ENCODE peak calls at places on chromosomes 11 and 22, in nine cellular contexts. T is K562, R is endothelial cell of umbilical vein, Z is endodermal cell, Q is HepG2, J is NT2/D1, M is astrocyte, I is mammary epithelial cell, L is IMR-90. B is an unnamed sample.

GRCh38 chr11:112694813-112695212 is 266.4 kb upstream of the NCAM1 start:
- DNase-seq in T (no peak), R (no peak), Z (no peak), Q (no peak), J (no peak), M (no peak), I (peak), L (no peak), B (peak)

GRCh38 chr22:38751422-38752346 is 4.1 kb downstream of the SUN2 start:
- DNase-seq in T (no peak), R (no peak), Z (no peak), Q (no peak), J (no peak), M (no peak), I (peak), L (no peak), B (no peak)

GRCh38 chr22:43819691-43820670 is 7.9 kb upstream of the EFCAB6 start:
- DNase-seq in T (no peak), R (no peak), Z (no peak), Q (no peak), J (no peak), M (no peak), I (no peak), L (no peak), B (no peak)

GRCh38 chr11:119742263-119742861 is 13.4 kb upstream of the NECTIN1 start:
- DNase-seq in T (peak), R (no peak), Z (peak), Q (no peak), J (no peak), M (no peak), I (no peak), L (no peak), B (no peak)

GRCh38 chr11:21289686-21290085 is 620.3 kb downstream of the NELL1 start:
- DNase-seq in T (no peak), R (no peak), Z (peak), Q (no peak), J (no peak), M (no peak), I (no peak), L (no peak), B (no peak)

GRCh38 chr11:124893781-124894401 is 3.8 kb downstream of the ROBO4 start:
- DNase-seq in T (no peak), R (no peak), Z (no peak), Q (no peak), J (no peak), M (no peak), I (no peak), L (no peak), B (no peak)

GRCh38 chr11:38788591-38788990 is 2190.6 kb upstream of the RAG2 start:
- DNase-seq in T (no peak), R (no peak), Z (no peak), Q (no peak), J (no peak), M (peak), I (peak), L (no peak), B (peak)

GRCh38 chr22:45628508-45628907 is 43.1 kb upstream of the ATXN10 start:
- DNase-seq in T (no peak), R (no peak), Z (peak), Q (no peak), J (peak), M (no peak), I (no peak), L (no peak), B (no peak)

GRCh38 chr11:114762437-114762836 is 84.1 kb downstream of the NXPE2 start:
- DNase-seq in T (peak), R (peak), Z (peak), Q (peak), J (peak), M (peak), I (peak), L (peak), B (peak)

GRCh38 chr11:20103281-20103680 is 57.0 kb downstream of the DBX1 start:
- DNase-seq in T (no peak), R (no peak), Z (no peak), Q (no peak), J (no peak), M (no peak), I (no peak), L (no peak), B (no peak)

GRCh38 chr11:128757235-128757711 is 63.4 kb downstream of the FLI1 start:
- DNase-seq in T (peak), R (peak), Z (peak), Q (no peak), J (no peak), M (no peak), I (peak), L (peak), B (peak)

GRCh38 chr22:41242396-41243117 is 1.8 kb upstream of the CHADL start:
- DNase-seq in T (no peak), R (no peak), Z (no peak), Q (no peak), J (no peak), M (no peak), I (no peak), L (no peak), B (no peak)

GRCh38 chr11:75968021-75968685 is 153.1 kb downstream of the UVRAG start:
- DNase-seq in T (no peak), R (no peak), Z (no peak), Q (no peak), J (no peak), M (no peak), I (no peak), L (peak), B (peak)

GRCh38 chr11:111793863-111794262 is 27.7 kb upstream of the PPP2R1B start:
- DNase-seq in T (no peak), R (no peak), Z (no peak), Q (no peak), J (no peak), M (peak), I (peak), L (peak), B (no peak)

GRCh38 chr22:37340331-37341262 is 58.3 kb downstream of the CYTH4 start:
- DNase-seq in T (no peak), R (no peak), Z (peak), Q (no peak), J (no peak), M (no peak), I (no peak), L (no peak), B (no peak)

GRCh38 chr11:64609436-64610047 is 18.5 kb downstream of the SLC22A12 start:
- DNase-seq in T (peak), R (no peak), Z (no peak), Q (no peak), J (no peak), M (no peak), I (no peak), L (no peak), B (no peak)

GRCh38 chr11:120566176-120566575 is 54.6 kb downstream of the GRIK4 start:
- DNase-seq in T (no peak), R (peak), Z (peak), Q (no peak), J (no peak), M (peak), I (peak), L (peak), B (no peak)

GRCh38 chr11:69423611-69424385 is 57.7 kb upstream of the LINC01488 start:
- DNase-seq in T (no peak), R (no peak), Z (no peak), Q (no peak), J (no peak), M (no peak), I (no peak), L (no peak), B (no peak)

GRCh38 chr11:106706355-106706754 is 311.9 kb downstream of the GUCY1A2 start:
- DNase-seq in T (no peak), R (no peak), Z (no peak), Q (no peak), J (no peak), M (peak), I (peak), L (peak), B (peak)

GRCh38 chr22:35480143-35480542 is 60.5 kb upstream of the RASD2 start:
- DNase-seq in T (no peak), R (peak), Z (no peak), Q (no peak), J (no peak), M (peak), I (no peak), L (peak), B (peak)

GRCh38 chr11:5690216-5690615 is 626 bp downstream of the TRIM22 start:
- DNase-seq in T (no peak), R (peak), Z (no peak), Q (no peak), J (no peak), M (peak), I (peak), L (peak), B (peak)

GRCh38 chr11:43789700-43790443 is 90.8 kb upstream of the ALKBH3 start:
- DNase-seq in T (no peak), R (peak), Z (no peak), Q (no peak), J (no peak), M (peak), I (peak), L (peak), B (peak)

GRCh38 chr11:120985718-120986569 is 38.0 kb upstream of the TBCEL start:
- DNase-seq in T (peak), R (peak), Z (peak), Q (peak), J (no peak), M (peak), I (peak), L (peak), B (peak)

GRCh38 chr11:77779935-77780334 is 40.6 kb downstream of the RSF1 start:
- DNase-seq in T (no peak), R (peak), Z (no peak), Q (peak), J (peak), M (peak), I (peak), L (peak), B (peak)

GRCh38 chr22:35656284-35656752 is 8.1 kb downstream of the APOL6 start:
- DNase-seq in T (no peak), R (no peak), Z (no peak), Q (no peak), J (no peak), M (no peak), I (no peak), L (no peak), B (no peak)

GRCh38 chr11:96156379-96156722 is 186.6 kb downstream of the MAML2 start:
- DNase-seq in T (no peak), R (no peak), Z (no peak), Q (no peak), J (no peak), M (no peak), I (no peak), L (no peak), B (peak)

GRCh38 chr11:72924568-72925190 is 110.5 kb downstream of the ATG16L2 start:
- DNase-seq in T (no peak), R (peak), Z (no peak), Q (peak), J (no peak), M (peak), I (peak), L (peak), B (peak)

GRCh38 chr11:12577746-12578644 is 96.2 kb upstream of the TEAD1 start:
- DNase-seq in T (peak), R (no peak), Z (no peak), Q (no peak), J (no peak), M (peak), I (no peak), L (no peak), B (no peak)

GRCh38 chr11:75656044-75656726 is 12.7 kb downstream of the MAP6 start:
- DNase-seq in T (no peak), R (no peak), Z (peak), Q (peak), J (no peak), M (peak), I (no peak), L (peak), B (no peak)

GRCh38 chr22:44362249-44363040 is 49.7 kb upstream of the SHISAL1 start:
- DNase-seq in T (no peak), R (no peak), Z (peak), Q (no peak), J (no peak), M (no peak), I (no peak), L (peak), B (no peak)

GRCh38 chr11:36118084-36118483 is 171.1 kb downstream of the COMMD9 start:
- DNase-seq in T (no peak), R (no peak), Z (no peak), Q (no peak), J (no peak), M (no peak), I (no peak), L (no peak), B (no peak)

GRCh38 chr11:125091247-125091876 is 20.1 kb downstream of the TMEM218 start:
- DNase-seq in T (peak), R (peak), Z (peak), Q (peak), J (peak), M (peak), I (peak), L (peak), B (peak)

GRCh38 chr22:35462558-35463230 is 62.8 kb downstream of the MCM5 start:
- DNase-seq in T (no peak), R (no peak), Z (no peak), Q (no peak), J (no peak), M (no peak), I (no peak), L (no peak), B (no peak)

GRCh38 chr22:24205438-24206189 is 24.3 kb downstream of the SUSD2 start:
- DNase-seq in T (no peak), R (no peak), Z (no peak), Q (no peak), J (no peak), M (no peak), I (peak), L (no peak), B (no peak)
- H3K9ac ChIP-seq in T (no peak), R (no peak), Z (no peak), Q (no peak), J (no peak), M (no peak), I (no peak), L (no peak), B (no peak)

DNA sequence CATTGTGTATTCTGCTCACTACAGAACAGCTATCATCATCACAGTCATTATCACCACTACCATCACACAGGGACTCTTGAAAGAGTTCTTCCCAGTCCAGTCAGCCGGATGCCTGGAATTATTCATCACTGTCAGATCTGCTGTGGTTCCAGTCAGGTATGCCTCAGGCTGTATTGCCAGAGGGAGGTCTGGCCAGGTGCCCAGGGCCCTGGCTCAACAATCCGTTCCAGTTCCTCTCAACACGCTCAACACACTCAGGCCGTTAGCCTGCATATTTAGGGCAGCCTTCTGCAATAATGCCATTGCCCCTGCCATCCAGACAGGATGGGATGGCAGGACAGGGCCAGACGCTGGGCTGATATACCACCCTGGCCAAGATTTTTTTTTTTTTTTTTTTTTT is 28.6 kb upstream of the RASL10A start:
- DNase-seq in T (no peak), R (no peak), Z (no peak), Q (peak), J (no peak), M (peak), I (peak), L (peak), B (peak)
- H3K9ac ChIP-seq in T (no peak), R (no peak), Z (no peak), Q (no peak), J (no peak), M (peak), I (no peak), L (no peak), B (no peak)

GRCh38 chr22:24054356-24054755 is 43.3 kb downstream of the CABIN1 start:
- DNase-seq in T (no peak), R (no peak), Z (no peak), Q (no peak), J (no peak), M (peak), I (no peak), L (peak), B (no peak)
- H3K9ac ChIP-seq in T (no peak), R (no peak), Z (no peak), Q (no peak), J (no peak), M (no peak), I (no peak), L (no peak), B (no peak)

GRCh38 chr11:65871811-65872548 is 620 bp downstream of the EFEMP2 start:
- DNase-seq in T (no peak), R (peak), Z (peak), Q (no peak), J (no peak), M (no peak), I (no peak), L (no peak), B (peak)
- H3K9ac ChIP-seq in T (peak), R (peak), Z (peak), Q (peak), J (peak), M (peak), I (no peak), L (peak), B (peak)

DNA sequence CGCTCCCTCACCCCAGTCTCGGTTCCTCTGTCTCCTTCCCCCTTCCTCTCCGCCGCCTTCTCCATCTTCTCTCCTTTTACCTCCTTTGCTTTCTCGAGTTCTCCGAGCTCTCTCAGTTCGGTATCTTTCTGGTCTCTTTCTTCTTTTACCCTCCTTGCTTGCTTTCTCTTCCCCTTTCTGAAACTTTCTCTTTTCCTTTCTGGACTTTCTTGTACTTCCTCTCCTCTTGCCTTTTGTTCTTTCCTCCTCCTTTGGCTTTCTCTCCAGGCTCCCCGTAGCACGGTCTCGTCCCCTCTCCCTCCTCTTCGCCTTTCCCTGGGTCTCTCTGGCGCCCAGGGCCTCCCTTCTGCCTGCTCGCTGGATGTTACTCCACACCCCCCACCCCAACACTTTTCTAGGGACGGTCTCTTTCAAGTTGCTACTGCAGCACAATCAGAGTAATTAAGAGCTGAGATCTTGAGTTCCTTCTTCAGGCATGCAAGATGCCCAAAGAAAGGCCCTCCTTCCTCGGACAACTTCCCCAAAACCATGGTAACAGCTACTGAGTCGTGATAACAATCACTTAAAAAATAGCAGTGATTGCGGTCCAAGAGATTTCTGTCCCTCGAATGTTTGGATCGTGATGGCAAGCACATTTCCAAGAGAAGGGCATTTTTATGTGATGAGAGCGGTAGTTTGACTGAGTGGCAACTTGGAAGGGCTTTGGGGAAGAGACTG is 487 bp upstream of the TENM4 start:
- DNase-seq in T (no peak), R (no peak), Z (peak), Q (no peak), J (no peak), M (peak), I (no peak), L (peak), B (peak)
- H3K9ac ChIP-seq in T (no peak), R (no peak), Z (peak), Q (no peak), J (peak), M (peak), I (no peak), L (peak), B (peak)

DNA sequence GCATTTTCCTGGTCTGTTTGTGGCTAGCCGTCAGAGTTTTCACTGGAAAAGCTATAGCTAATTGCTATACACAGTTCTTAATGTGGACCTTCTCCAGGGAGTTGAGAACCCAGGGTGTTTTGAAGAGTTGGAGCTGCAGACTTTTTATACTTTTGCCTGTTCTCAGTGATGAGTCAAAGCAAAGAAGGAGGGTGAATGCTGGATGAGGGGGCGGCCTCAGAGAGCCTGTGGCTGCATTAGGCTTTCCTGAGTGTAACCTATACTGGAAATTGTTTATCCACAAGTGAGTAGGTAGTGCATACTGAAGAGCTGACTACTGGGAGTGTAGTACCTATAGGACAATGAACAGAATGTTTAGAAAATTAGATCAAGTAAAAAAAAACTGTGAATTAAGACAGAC is 79.7 kb upstream of the HORMAD2 start:
- DNase-seq in T (no peak), R (no peak), Z (no peak), Q (no peak), J (no peak), M (peak), I (peak), L (peak), B (peak)
- H3K9ac ChIP-seq in T (no peak), R (no peak), Z (no peak), Q (no peak), J (no peak), M (peak), I (no peak), L (no peak), B (no peak)

GRCh38 chr11:2825261-2825885 is 60.2 kb downstream of the CDKN1C start:
- DNase-seq in T (peak), R (peak), Z (no peak), Q (peak), J (no peak), M (peak), I (no peak), L (peak), B (peak)
- H3K9ac ChIP-seq in T (peak), R (no peak), Z (no peak), Q (no peak), J (peak), M (peak), I (peak), L (peak), B (no peak)